ENCODE peak calls at places on chromosomes 3 and 15, in five cellular contexts. B is transverse colon, H is cardiac fibroblast, A is heart right ventricle, X is left cardiac atrium. J is an unnamed sample.

GRCh38 chr3:43855674-43856299 is 165.0 kb downstream of the ABHD5 start:
- DNase-seq in B (peak), H (peak), A (peak), X (peak), J (no peak)

GRCh38 chr3:127458698-127459097 is 131.8 kb downstream of the TPRA1 start:
- DNase-seq in B (no peak), H (no peak), A (no peak), X (peak), J (no peak)

GRCh38 chr15:100602822-100603393 is 519 bp downstream of the ASB7 start:
- DNase-seq in B (peak), H (peak), A (no peak), X (no peak), J (no peak)

GRCh38 chr15:25832158-25832557 is 31.0 kb downstream of the ATP10A start:
- DNase-seq in B (no peak), H (no peak), A (no peak), X (no peak), J (no peak)

GRCh38 chr15:76172782-76173181 is 113.0 kb downstream of the TMEM266 start:
- DNase-seq in B (no peak), H (no peak), A (no peak), X (no peak), J (no peak)

GRCh38 chr3:129482721-129483120 is 42.7 kb downstream of the IFT122 start:
- DNase-seq in B (no peak), H (no peak), A (no peak), X (no peak), J (no peak)

GRCh38 chr15:63481105-63481810 is 23.1 kb upstream of the USP3 start:
- DNase-seq in B (no peak), H (no peak), A (no peak), X (no peak), J (no peak)

GRCh38 chr15:52438047-52438446 is 90.6 kb downstream of the MYO5A start:
- DNase-seq in B (no peak), H (peak), A (no peak), X (no peak), J (no peak)

GRCh38 chr15:83380682-83381081 is 66.5 kb upstream of the SH3GL3 start:
- DNase-seq in B (peak), H (peak), A (peak), X (peak), J (no peak)

GRCh38 chr3:17845026-17845425 is 102.6 kb upstream of the TBC1D5 start:
- DNase-seq in B (no peak), H (peak), A (no peak), X (no peak), J (no peak)

GRCh38 chr3:194565597-194566190 is 67.5 kb downstream of the TMEM44 start:
- DNase-seq in B (no peak), H (peak), A (no peak), X (no peak), J (no peak)

GRCh38 chr3:123880998-123881561 is 3.1 kb downstream of the MYLK start:
- DNase-seq in B (no peak), H (peak), A (no peak), X (no peak), J (no peak)

GRCh38 chr3:156535162-156535627 is 19.7 kb downstream of the SSR3 start:
- DNase-seq in B (peak), H (peak), A (peak), X (peak), J (peak)

GRCh38 chr3:173839859-173840258 is 442.3 kb downstream of the NLGN1 start:
- DNase-seq in B (no peak), H (no peak), A (no peak), X (no peak), J (no peak)

GRCh38 chr15:91961357-91961756 is 107.8 kb downstream of the SLCO3A1 start:
- DNase-seq in B (no peak), H (no peak), A (no peak), X (no peak), J (no peak)

GRCh38 chr3:78029775-78030174 is 989.9 kb downstream of the ROBO2 start:
- DNase-seq in B (no peak), H (no peak), A (no peak), X (no peak), J (no peak)

GRCh38 chr15:67033521-67033920 is 31.9 kb upstream of the SMAD3 start:
- DNase-seq in B (peak), H (no peak), A (peak), X (peak), J (no peak)

GRCh38 chr3:11391172-11391879 is 119.1 kb downstream of the ATG7 start:
- DNase-seq in B (peak), H (peak), A (no peak), X (no peak), J (no peak)

GRCh38 chr15:65194826-65195541 is 9.8 kb upstream of the CLPX start:
- DNase-seq in B (no peak), H (no peak), A (no peak), X (no peak), J (peak)

GRCh38 chr15:99454107-99454809 is 111.5 kb upstream of the MEF2A start:
- DNase-seq in B (no peak), H (no peak), A (no peak), X (no peak), J (no peak)

GRCh38 chr15:100980410-100981046 is 61.4 kb downstream of the LRRK1 start:
- DNase-seq in B (no peak), H (no peak), A (no peak), X (no peak), J (no peak)

GRCh38 chr3:85161544-85161943 is 202.8 kb downstream of the CADM2 start:
- DNase-seq in B (peak), H (no peak), A (no peak), X (no peak), J (no peak)

GRCh38 chr3:66442254-66443249 is 58.3 kb downstream of the LRIG1 start:
- DNase-seq in B (peak), H (peak), A (peak), X (peak), J (peak)

GRCh38 chr3:33636125-33636855 is 81.8 kb downstream of the CLASP2 start:
- DNase-seq in B (no peak), H (peak), A (no peak), X (no peak), J (no peak)

GRCh38 chr3:15796771-15797599 is 794 bp downstream of the ANKRD28 start:
- DNase-seq in B (no peak), H (peak), A (no peak), X (no peak), J (no peak)

J was measured in uterus.